ENCODE peak calls at places on chromosome 15, in four cellular contexts. Z, R, U and L are unnamed samples.
A peak's percentile ranks its signal among the peaks of the same experiment; 100 is the strongest.

GRCh38 chr15:68627476-68627875 is 48.7 kb downstream of the CORO2B start:
- DNase-seq in R (no peak), Z (no peak), U (no peak), L (no peak)

GRCh38 chr15:70220444-70220937 is 122.8 kb upstream of the TLE3 start:
- DNase-seq in Z (no peak), U (no peak), R (no peak), L (no peak)

GRCh38 chr15:85751731-85752421 is 42.8 kb downstream of the KLHL25 start:
- DNase-seq in U (no peak), Z (no peak), R (peak; percentile 7), L (peak; percentile 39)

GRCh38 chr15:80099246-80099645 is 39.8 kb downstream of the ZFAND6 start:
- DNase-seq in R (no peak), U (no peak), Z (no peak), L (no peak)

GRCh38 chr15:90106522-90107117 is 4.4 kb upstream of the IDH2 start:
- DNase-seq in Z (peak; percentile 53), R (peak; percentile 75), U (peak; percentile 12), L (peak; percentile 35)

GRCh38 chr15:94080989-94081605 is 150.3 kb upstream of the MCTP2 start:
- DNase-seq in R (no peak), Z (no peak), U (no peak), L (no peak)

GRCh38 chr15:91021516-91022074 is 799 bp downstream of the VPS33B start:
- DNase-seq in U (no peak), R (no peak), Z (no peak), L (no peak)

GRCh38 chr15:83422541-83422940 is 24.6 kb upstream of the SH3GL3 start:
- DNase-seq in U (no peak), R (no peak), Z (no peak), L (no peak)

GRCh38 chr15:63535689-63536088 is 31.3 kb downstream of the USP3 start:
- DNase-seq in U (no peak), Z (no peak), R (no peak), L (no peak)
- TF ChIP-seq POLR2A in U (no peak), Z (no peak), R (no peak), L (no peak)

GRCh38 chr15:78508272-78508671 is 895 bp downstream of the HYKK start:
- DNase-seq in Z (no peak), U (no peak), R (no peak), L (no peak)

GRCh38 chr15:78507831-78508160 is 419 bp downstream of the HYKK start:
- DNase-seq in R (no peak), U (no peak), Z (no peak), L (no peak)

GRCh38 chr15:78502641-78503040 is 4.7 kb upstream of the HYKK start:
- DNase-seq in U (no peak), Z (no peak), R (no peak), L (no peak)

GRCh38 chr15:78509726-78510312 is 2.4 kb downstream of the HYKK start:
- DNase-seq in U (no peak), Z (no peak), R (no peak), L (no peak)

GRCh38 chr15:78506971-78507830 is at the start of gene HYKK:
- DNase-seq in U (peak; percentile 68), Z (peak; percentile 98), R (peak; percentile 95), L (peak; percentile 92)
- TF ChIP-seq POLR2A in U (no peak), Z (peak; percentile 74), R (no peak), L (peak; percentile 57)

GRCh38 chr15:63595066-63595465 is 2.1 kb upstream of the FBXL22 start:
- DNase-seq in U (no peak), R (no peak), Z (no peak), L (no peak)
- TF ChIP-seq POLR2A in U (no peak), R (no peak), Z (no peak), L (no peak)

DNA sequence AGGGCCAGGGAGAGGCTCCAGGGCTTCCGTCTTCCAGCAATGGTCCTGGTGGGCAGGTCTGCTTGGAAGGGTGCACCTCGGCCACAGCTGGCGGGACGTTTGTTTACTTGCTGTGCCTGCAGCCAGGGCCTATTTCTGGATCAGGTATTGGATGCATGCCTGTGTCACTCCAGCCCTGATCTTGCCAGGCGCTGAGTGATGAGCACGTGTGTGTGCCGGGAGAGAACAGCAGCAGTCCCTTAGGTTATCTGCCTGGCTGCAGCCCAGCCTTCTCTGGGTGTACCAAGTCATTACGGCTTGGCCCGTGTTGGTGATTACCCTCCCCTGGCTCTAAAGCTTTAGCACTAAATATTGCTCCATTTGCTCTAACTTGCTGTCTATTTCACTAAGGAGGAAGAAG is 14.9 kb downstream of the CCDC32 start:
- DNase-seq in R (peak; percentile 55), U (peak; percentile 37), Z (peak; percentile 31), L (no peak)
- TF ChIP-seq POLR2A in R (no peak), U (no peak), Z (no peak), L (no peak)